ENCODE peak calls at places on chromosomes 11 and 22, in five cellular contexts. V is GM12891, Y is HepG2, C is GM12878, F is K562. H is an unnamed sample.

GRCh38 chr11:765025-765801 is 12.1 kb downstream of the GATD1 start:
- DNase-seq in V (no peak), Y (peak; percentile 35), F (peak; percentile 59), C (no peak), H (peak; percentile 62)

GRCh38 chr11:44860967-44861828 is 89.5 kb downstream of the TP53I11 start:
- DNase-seq in V (no peak), Y (no peak), F (no peak), C (no peak), H (no peak)

GRCh38 chr22:50250555-50251471 is at the start of gene HDAC10:
- DNase-seq in C (peak; percentile 40), F (peak; percentile 79), Y (peak; percentile 56), V (peak; percentile 98), H (peak; percentile 94)

GRCh38 chr11:68664906-68665305 is 19.4 kb upstream of the GAL start:
- DNase-seq in C (no peak), F (no peak), V (no peak), Y (no peak), H (no peak)

GRCh38 chr11:134566311-134566710 is 154.3 kb upstream of the B3GAT1 start:
- DNase-seq in C (no peak), F (no peak), V (no peak), Y (no peak), H (no peak)

GRCh38 chr11:31806944-31807790 is 4.0 kb downstream of the PAX6 start:
- DNase-seq in C (no peak), V (no peak), Y (no peak), F (no peak), H (no peak)

GRCh38 chr11:74725701-74726100 is 5.5 kb downstream of the CHRDL2 start:
- DNase-seq in Y (no peak), V (no peak), F (no peak), C (no peak), H (no peak)

GRCh38 chr22:24474221-24474620 is 20.9 kb upstream of the UPB1 start:
- DNase-seq in V (no peak), C (no peak), F (no peak), Y (peak; percentile 64), H (no peak)

GRCh38 chr11:130089669-130090063 is 20.0 kb downstream of the APLP2 start:
- DNase-seq in V (no peak), C (no peak), Y (peak; percentile 67), F (no peak), H (no peak)

GRCh38 chr11:17402486-17402885 is 14.0 kb upstream of the KCNJ11 start:
- DNase-seq in C (no peak), F (no peak), Y (no peak), V (no peak), H (no peak)

GRCh38 chr11:46315033-46315738 is 32.1 kb upstream of the DGKZ start:
- DNase-seq in V (peak; percentile 79), F (peak; percentile 95), C (no peak), Y (peak; percentile 57), H (peak; percentile 76)

GRCh38 chr11:102497061-102497460 is 33.5 kb downstream of the MMP7 start:
- DNase-seq in Y (no peak), F (no peak), V (no peak), C (no peak), H (no peak)

GRCh38 chr11:44493929-44494328 is 71.5 kb upstream of the CD82 start:
- DNase-seq in Y (no peak), C (no peak), F (no peak), V (no peak), H (no peak)

GRCh38 chr11:92340839-92341238 is 116.2 kb downstream of the FAT3 start:
- DNase-seq in C (no peak), Y (peak; percentile 6), F (peak; percentile 11), V (no peak), H (no peak)

GRCh38 chr22:32557424-32557823 is 82.8 kb downstream of the FBXO7 start:
- DNase-seq in V (no peak), C (no peak), F (no peak), Y (no peak), H (no peak)

GRCh38 chr11:67376873-67377808 is 3.7 kb upstream of the CLCF1 start:
- DNase-seq in Y (no peak), F (no peak), C (no peak), V (no peak), H (no peak)

GRCh38 chr11:120254788-120255518 is 15.0 kb downstream of the POU2F3 start:
- DNase-seq in Y (no peak), V (peak; percentile 43), F (no peak), C (no peak), H (no peak)

GRCh38 chr11:35953081-35953480 is 9.2 kb downstream of the LDLRAD3 start:
- DNase-seq in Y (no peak), C (no peak), V (no peak), F (no peak), H (no peak)

GRCh38 chr11:65793625-65794400 is 7.0 kb downstream of the OVOL1 start:
- DNase-seq in F (no peak), C (no peak), V (no peak), Y (no peak), H (no peak)

GRCh38 chr11:68946416-68947090 is 34.2 kb downstream of the MRGPRD start:
- DNase-seq in F (no peak), V (no peak), Y (no peak), C (no peak), H (no peak)

GRCh38 chr22:20567371-20567847 is 60.0 kb downstream of the MED15 start:
- DNase-seq in V (no peak), C (no peak), F (no peak), Y (no peak), H (no peak)

GRCh38 chr22:24134090-24134846 is 47.0 kb upstream of the SUSD2 start:
- DNase-seq in V (no peak), F (no peak), Y (no peak), C (no peak), H (no peak)

GRCh38 chr22:37454857-37455686 is 27.8 kb upstream of the ELFN2 start:
- DNase-seq in V (no peak), Y (peak; percentile 88), F (peak; percentile 40), C (no peak), H (no peak)

GRCh38 chr11:127136438-127136837 is 135.9 kb upstream of the KIRREL3 start:
- DNase-seq in V (no peak), Y (no peak), C (no peak), F (no peak), H (no peak)

DNA sequence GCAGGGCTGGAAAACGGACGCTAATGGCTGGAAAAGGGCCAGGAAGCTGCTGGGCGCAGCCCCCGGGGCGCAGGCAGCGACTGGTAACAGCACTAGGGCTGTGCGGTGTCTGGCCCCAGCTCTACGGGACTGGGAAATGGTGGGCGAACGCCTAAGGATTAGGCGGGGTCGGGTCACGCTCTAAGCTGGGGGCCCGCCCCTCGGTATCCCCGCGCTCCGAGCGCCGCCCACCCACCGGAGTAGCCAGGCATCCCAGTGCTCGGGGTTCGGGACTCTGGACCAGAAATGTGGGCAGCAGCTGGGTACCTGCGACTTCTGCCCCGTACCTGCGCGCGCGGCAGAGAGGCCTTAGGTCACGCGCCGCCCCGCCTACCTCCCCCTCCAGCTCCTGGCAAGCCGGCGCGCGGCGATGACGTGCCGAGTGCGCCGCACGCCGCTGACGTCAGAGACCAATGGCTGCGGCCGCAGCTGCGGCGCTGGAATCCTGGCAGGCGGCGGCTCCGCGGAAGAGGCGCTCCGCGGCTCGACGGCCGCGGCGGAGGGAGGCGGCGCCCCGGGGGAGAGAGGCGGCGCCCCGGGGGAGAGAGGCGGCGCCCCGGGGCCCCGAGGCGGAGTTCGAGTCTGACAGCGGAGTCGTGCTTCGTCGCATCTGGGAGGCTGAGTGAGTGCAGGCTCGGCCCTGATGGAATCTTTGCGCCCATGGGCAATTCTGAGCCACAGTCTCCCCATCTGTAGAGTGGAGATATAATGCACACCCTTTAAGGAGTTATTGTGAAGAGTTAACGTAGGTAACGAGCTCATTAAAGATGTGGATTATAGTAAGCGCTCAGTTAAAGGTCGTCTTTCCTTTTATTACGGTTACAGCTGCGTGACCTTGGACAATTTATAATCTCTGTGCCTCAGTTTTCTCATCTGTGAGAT is at the start of the genes HPS4 and SRRD:
- DNase-seq in C (peak; percentile 56), F (peak; percentile 88), V (peak; percentile 84), Y (peak; percentile 77), H (peak; percentile 78)
- TF ChIP-seq POLR2A in C (peak; percentile 95), F (peak; percentile 80), V (peak; percentile 63), Y (peak; percentile 96), H (peak; percentile 80)

GRCh38 chr11:85685820-85686459 is at the start of gene CCDC89:
- DNase-seq in V (no peak), F (no peak), C (no peak), Y (peak; percentile 68), H (no peak)

GRCh38 chr11:85685131-85685819 is 720 bp downstream of the CCDC89 start:
- DNase-seq in C (no peak), Y (no peak), V (no peak), F (no peak), H (no peak)

GRCh38 chr11:85680897-85681296 is 5.1 kb downstream of the CCDC89 start:
- DNase-seq in V (no peak), C (no peak), Y (no peak), F (no peak), H (no peak)

GRCh38 chr11:85679581-85679980 is 6.4 kb downstream of the CCDC89 start:
- DNase-seq in C (no peak), F (no peak), V (no peak), Y (no peak), H (no peak)

DNA sequence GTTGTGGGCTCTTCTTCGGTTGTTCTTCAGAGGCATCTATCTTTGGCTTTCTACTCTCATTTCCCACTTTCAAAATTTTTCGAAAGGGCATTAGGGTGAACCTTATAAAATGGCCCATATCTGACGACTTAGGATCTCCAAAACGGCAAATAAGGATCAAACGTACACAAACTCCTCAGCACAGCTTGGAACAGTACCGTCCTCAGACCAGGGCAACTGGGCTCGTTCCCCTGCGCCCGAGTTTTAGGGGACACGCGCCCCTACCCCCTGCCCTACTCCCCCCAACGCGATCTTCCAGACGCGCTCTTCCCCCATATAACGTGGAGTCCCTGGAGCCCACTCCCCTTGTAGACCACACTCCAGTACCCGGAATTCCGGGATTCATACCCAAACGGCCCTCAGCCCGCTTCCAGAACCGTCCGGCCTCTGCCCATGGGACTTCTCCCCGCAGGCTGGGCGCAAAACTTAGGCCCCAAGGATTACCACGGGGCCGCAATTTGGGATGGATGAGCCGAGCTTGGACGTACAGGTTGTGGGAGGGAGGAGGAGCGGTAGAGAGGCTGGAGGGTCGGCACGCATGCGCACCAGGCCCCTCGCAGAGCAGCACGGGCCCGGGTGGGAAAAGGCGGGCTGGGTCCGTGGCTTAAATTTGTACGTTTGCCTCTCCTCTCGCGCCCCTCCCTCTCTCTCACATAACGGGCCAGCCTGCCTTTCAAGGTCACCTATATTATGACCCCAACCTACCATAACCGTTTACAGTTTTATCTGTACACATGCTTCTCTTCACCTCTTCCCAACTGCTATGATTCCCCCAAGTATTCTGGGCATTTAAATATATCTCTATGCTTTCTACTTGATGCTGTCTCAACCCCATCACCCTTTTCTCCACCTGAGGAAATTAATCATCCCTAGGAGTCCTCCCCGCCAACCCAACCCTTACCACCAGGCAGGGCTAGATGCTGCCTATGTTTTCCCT is 3.4 kb downstream of the CCDC89 start:
- DNase-seq in V (peak; percentile 51), C (no peak), F (peak; percentile 27), Y (no peak), H (peak; percentile 66)
- TF ChIP-seq POLR2AphosphoS5 in V (no peak), C (peak; percentile 47), F (no peak), Y (peak; percentile 28), H (peak; percentile 22)

GRCh38 chr22:39405346-39406085 is 5.9 kb downstream of the TAB1 start:
- DNase-seq in C (no peak), Y (no peak), F (no peak), V (no peak), H (no peak)
- TF ChIP-seq TAF1 in C (no peak), Y (no peak), F (no peak), V (no peak), H (no peak)

DNA sequence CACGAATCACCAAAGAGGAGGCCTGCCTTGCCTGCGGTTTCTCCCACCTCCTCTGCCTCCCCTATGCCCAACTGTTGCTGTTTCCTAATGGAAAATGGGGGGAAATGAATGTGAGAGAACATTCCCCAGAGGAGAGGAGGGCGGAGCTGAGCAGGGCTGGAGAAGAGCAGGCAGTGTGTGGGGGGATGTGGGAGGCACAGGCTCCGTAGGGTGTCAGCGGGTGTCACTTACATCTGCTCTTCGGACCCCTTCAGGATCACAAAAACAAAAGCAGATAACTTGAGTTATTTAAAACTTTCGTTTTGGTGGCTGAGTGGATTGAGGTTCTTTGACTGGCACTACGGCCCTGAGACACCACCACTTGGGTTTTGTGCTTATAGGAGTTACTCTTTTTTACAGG is 93.8 kb downstream of the CEP164 start:
- DNase-seq in V (no peak), F (no peak), Y (no peak), C (no peak), H (no peak)
- TF ChIP-seq POLR2A in V (no peak), F (no peak), Y (no peak), C (no peak), H (no peak)

H was measured in GM12892.